ENCODE peak calls at places on chromosome 2, in ten cellular contexts. G, R, U, M, L, Z, S, P, A and C are unnamed samples.

GRCh38 chr2:11389551-11390528 is 45.4 kb upstream of the ROCK2 start:
- DNase-seq in G (no peak), R (no peak), U (no peak), M (no peak), L (no peak), Z (peak; percentile 92), S (no peak), P (no peak), A (no peak), C (no peak)

GRCh38 chr2:200810252-200810650 is 1.5 kb upstream of the BZW1 start:
- DNase-seq in G (no peak), R (no peak), U (no peak), M (no peak), L (no peak), Z (no peak), S (no peak), P (no peak), A (no peak), C (no peak)

GRCh38 chr2:226467221-226467620 is 332.4 kb downstream of the IRS1 start:
- DNase-seq in G (no peak), R (no peak), U (no peak), M (no peak), L (no peak), Z (no peak), S (no peak), P (no peak), A (no peak), C (no peak)

GRCh38 chr2:39871291-39871761 is 92.3 kb upstream of the THUMPD2 start:
- DNase-seq in G (no peak), R (no peak), U (no peak), M (no peak), L (no peak), Z (peak; percentile 62), S (no peak), P (no peak), A (no peak), C (no peak)

GRCh38 chr2:216370961-216371633 is 1.2 kb downstream of the MARCHF4 start:
- DNase-seq in G (no peak), R (no peak), U (no peak), M (no peak), L (peak; percentile 22), Z (no peak), S (peak; percentile 30), P (no peak), A (no peak), C (no peak)

GRCh38 chr2:127400897-127401756 is 13.4 kb upstream of the MAP3K2 start:
- DNase-seq in G (no peak), R (no peak), U (no peak), M (no peak), L (peak; percentile 12), Z (no peak), S (no peak), P (no peak), A (no peak), C (no peak)

GRCh38 chr2:10475221-10475722 is 27.1 kb upstream of the ODC1 start:
- DNase-seq in G (no peak), R (peak; percentile 86), U (no peak), M (no peak), L (no peak), Z (no peak), S (no peak), P (no peak), A (no peak), C (no peak)

GRCh38 chr2:239298126-239298804 is 102.6 kb downstream of the HDAC4 start:
- DNase-seq in G (no peak), R (peak; percentile 51), U (peak; percentile 54), M (peak; percentile 86), L (no peak), Z (no peak), S (no peak), P (no peak), A (peak; percentile 41), C (no peak)

GRCh38 chr2:3099860-3100234 is 277.8 kb downstream of the EIPR1 start:
- DNase-seq in G (no peak), R (no peak), U (no peak), M (no peak), L (no peak), Z (no peak), S (no peak), P (no peak), A (no peak), C (no peak)

GRCh38 chr2:73947412-73948018 is 20.8 kb downstream of the DGUOK start:
- DNase-seq in G (no peak), R (no peak), U (no peak), M (no peak), L (no peak), Z (no peak), S (no peak), P (no peak), A (no peak), C (no peak)

GRCh38 chr2:9996321-9996720 is 44.8 kb downstream of the GRHL1 start:
- DNase-seq in G (no peak), R (no peak), U (no peak), M (no peak), L (no peak), Z (no peak), S (no peak), P (no peak), A (no peak), C (no peak)

GRCh38 chr2:234597576-234597861 is 100.6 kb upstream of the ARL4C start:
- DNase-seq in G (no peak), R (no peak), U (no peak), M (no peak), L (no peak), Z (no peak), S (no peak), P (no peak), A (no peak), C (no peak)

GRCh38 chr2:28993211-28993960 is 12.3 kb downstream of the TOGARAM2 start:
- DNase-seq in G (no peak), R (no peak), U (no peak), M (no peak), L (no peak), Z (no peak), S (no peak), P (no peak), A (no peak), C (no peak)

GRCh38 chr2:73290049-73290839 is 3.1 kb downstream of the EGR4 start:
- DNase-seq in G (peak; percentile 71), R (no peak), U (no peak), M (peak; percentile 21), L (peak; percentile 71), Z (no peak), S (peak; percentile 49), P (no peak), A (peak; percentile 36), C (peak; percentile 28)

GRCh38 chr2:190809876-190810525 is 70.6 kb upstream of the GLS start:
- DNase-seq in G (no peak), R (no peak), U (no peak), M (no peak), L (no peak), Z (no peak), S (no peak), P (no peak), A (no peak), C (no peak)